ENCODE peak calls at places on chromosome 17, in ten cellular contexts. C, E, Z, F, G, A, L, U, Q and O are unnamed samples.

GRCh38 chr17:32323046-32323445 is 18.9 kb downstream of the C17orf75 start:
- DNase-seq in C (no peak), E (no peak), Z (no peak), F (no peak), G (no peak), A (no peak), L (no peak), U (no peak), Q (no peak), O (no peak)

GRCh38 chr17:78883533-78884131 is 19.4 kb downstream of the CEP295NL start:
- DNase-seq in C (peak; percentile 94), E (peak; percentile 88), Z (no peak), F (peak; percentile 90), G (peak; percentile 78), A (peak; percentile 77), L (peak; percentile 63), U (peak; percentile 94), Q (peak; percentile 86), O (peak; percentile 80)

GRCh38 chr17:17128476-17129075 is 77.6 kb downstream of the PLD6 start:
- DNase-seq in C (no peak), E (peak; percentile 7), Z (no peak), F (peak; percentile 21), G (no peak), A (no peak), L (no peak), U (no peak), Q (no peak), O (no peak)

GRCh38 chr17:64129765-64130558 is at the start of gene ERN1:
- DNase-seq in C (peak; percentile 96), E (peak; percentile 97), Z (peak; percentile 90), F (peak; percentile 98), G (peak; percentile 95), A (peak; percentile 95), L (peak; percentile 93), U (peak; percentile 97), Q (peak; percentile 94), O (peak; percentile 93)

GRCh38 chr17:35189291-35189690 is 4.9 kb downstream of the SLC35G3 start:
- DNase-seq in C (no peak), E (no peak), Z (no peak), F (no peak), G (no peak), A (no peak), L (no peak), U (no peak), Q (no peak), O (no peak)

GRCh38 chr17:21003007-21003621 is 39.7 kb downstream of the USP22 start:
- DNase-seq in C (no peak), E (no peak), Z (no peak), F (no peak), G (no peak), A (no peak), L (no peak), U (no peak), Q (no peak), O (no peak)

GRCh38 chr17:21524211-21524591 is 148.0 kb downstream of the KCNJ12 start:
- DNase-seq in C (peak; percentile 24), E (no peak), Z (no peak), F (no peak), G (no peak), A (no peak), L (no peak), U (no peak), Q (no peak), O (no peak)

GRCh38 chr17:8473451-8474192 is 37.9 kb downstream of the NDEL1 start:
- DNase-seq in C (no peak), E (no peak), Z (no peak), F (no peak), G (no peak), A (no peak), L (no peak), U (no peak), Q (no peak), O (no peak)

GRCh38 chr17:27552467-27552779 is 78.6 kb upstream of the LGALS9 start:
- DNase-seq in C (no peak), E (no peak), Z (no peak), F (peak; percentile 5), G (no peak), A (no peak), L (no peak), U (no peak), Q (peak; percentile 91), O (no peak)

GRCh38 chr17:72393553-72393952 is 272.7 kb downstream of the SOX9 start:
- DNase-seq in C (no peak), E (no peak), Z (no peak), F (no peak), G (no peak), A (no peak), L (no peak), U (no peak), Q (peak; percentile 72), O (no peak)

GRCh38 chr17:72097144-72097543 is 23.7 kb upstream of the SOX9 start:
- DNase-seq in C (peak; percentile 29), E (no peak), Z (no peak), F (no peak), G (no peak), A (no peak), L (no peak), U (no peak), Q (no peak), O (no peak)

GRCh38 chr17:69502488-69502887 is 88.0 kb downstream of the MAP2K6 start:
- DNase-seq in C (no peak), E (no peak), Z (no peak), F (no peak), G (no peak), A (no peak), L (no peak), U (no peak), Q (no peak), O (no peak)

GRCh38 chr17:69503711-69504110 is 89.2 kb downstream of the MAP2K6 start:
- DNase-seq in C (no peak), E (no peak), Z (no peak), F (no peak), G (no peak), A (no peak), L (no peak), U (no peak), Q (no peak), O (no peak)

GRCh38 chr17:69506489-69506888 is 92.0 kb downstream of the MAP2K6 start:
- DNase-seq in C (no peak), E (no peak), Z (no peak), F (no peak), G (no peak), A (peak; percentile 64), L (no peak), U (no peak), Q (peak; percentile 56), O (no peak)

GRCh38 chr17:69508814-69509213 is 94.3 kb downstream of the MAP2K6 start:
- DNase-seq in C (no peak), E (no peak), Z (no peak), F (no peak), G (no peak), A (no peak), L (no peak), U (no peak), Q (no peak), O (no peak)

DNA sequence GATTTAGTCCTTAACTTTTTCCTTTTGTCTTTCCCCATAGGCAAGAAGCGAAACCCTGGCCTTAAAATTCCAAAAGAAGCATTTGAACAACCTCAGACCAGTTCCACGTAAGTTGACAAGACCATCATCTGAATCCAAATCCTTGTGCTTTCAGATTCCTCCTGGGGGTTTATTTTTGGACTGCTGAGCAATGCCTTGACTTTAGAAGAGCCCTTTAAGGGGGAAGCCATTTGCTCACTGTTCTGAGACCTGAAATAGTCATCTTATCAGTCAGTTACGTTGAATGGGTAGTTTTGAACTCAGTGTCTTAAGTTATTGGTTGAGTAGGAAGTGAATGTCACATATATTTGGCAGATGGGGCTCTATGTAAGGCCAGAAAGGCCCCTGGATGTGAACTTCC is 91.2 kb downstream of the MAP2K6 start:
- DNase-seq in C (no peak), E (no peak), Z (no peak), F (no peak), G (no peak), A (no peak), L (no peak), U (no peak), Q (no peak), O (no peak)
- H3K27ac ChIP-seq in C (no peak overlapping the region), E (no peak overlapping the region), Z (no peak overlapping the region), F (no peak overlapping the region), G (peak overlapping the region; percentile 68), A (peak overlapping the region; percentile 60), L (no peak overlapping the region), U (no peak overlapping the region), Q (no peak overlapping the region), O (no peak overlapping the region)

GRCh38 chr17:1980665-1981250 is 44.4 kb downstream of the RTN4RL1 start:
- DNase-seq in C (no peak), E (no peak), Z (no peak), F (no peak), G (no peak), A (no peak), L (no peak), U (no peak), Q (no peak), O (no peak)
- H3K27ac ChIP-seq in C (no peak overlapping the region), E (no peak overlapping the region), Z (no peak overlapping the region), F (no peak overlapping the region), G (no peak overlapping the region), A (no peak overlapping the region), L (no peak overlapping the region), U (no peak overlapping the region), Q (peak overlapping the region; percentile 63), O (no peak overlapping the region)

DNA sequence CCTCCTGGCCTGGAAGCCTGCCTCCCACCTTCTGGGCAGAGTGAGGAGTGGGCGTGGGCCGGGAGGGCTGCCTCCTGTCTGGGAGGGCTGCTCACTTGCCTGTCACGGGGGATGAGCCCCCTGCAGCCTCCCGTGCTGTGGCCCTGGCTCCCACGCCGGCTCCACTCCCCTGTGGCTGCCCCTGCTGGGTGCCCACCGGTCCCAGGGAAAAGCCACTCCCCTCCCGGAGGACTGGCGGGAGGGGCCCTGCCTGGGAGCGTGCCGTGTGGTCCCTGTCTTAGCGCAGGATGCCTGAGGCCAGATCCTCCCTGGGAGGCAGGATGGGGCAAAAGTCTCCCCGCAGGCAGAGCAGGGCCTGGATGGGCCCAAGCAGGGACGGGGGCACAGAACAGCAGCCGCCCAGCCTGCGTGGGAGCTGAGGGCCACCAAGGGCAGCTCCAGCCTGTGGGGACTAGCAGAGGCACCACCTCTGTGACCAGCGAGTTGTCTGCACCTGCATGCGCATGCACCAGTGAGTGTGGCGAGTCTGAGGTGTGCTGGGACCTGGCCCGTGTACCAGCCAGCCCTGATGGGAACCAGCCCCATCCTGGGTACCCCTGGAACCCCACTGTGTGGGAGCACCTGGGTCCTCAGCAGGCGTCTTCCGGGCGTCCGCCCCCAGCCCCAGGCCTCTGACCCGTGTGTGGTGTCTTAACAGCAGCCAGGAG is 339.9 kb downstream of the SEC14L1 start:
- DNase-seq in C (no peak), E (peak; percentile 53), Z (no peak), F (peak; percentile 37), G (no peak), A (no peak), L (no peak), U (no peak), Q (no peak), O (no peak)
- H3K27ac ChIP-seq in C (no peak overlapping the region), E (peak overlapping the region; percentile 88), Z (no peak overlapping the region), F (no peak overlapping the region), G (no peak overlapping the region), A (no peak overlapping the region), L (no peak overlapping the region), U (no peak overlapping the region), Q (peak overlapping the region; percentile 12), O (no peak overlapping the region)

DNA sequence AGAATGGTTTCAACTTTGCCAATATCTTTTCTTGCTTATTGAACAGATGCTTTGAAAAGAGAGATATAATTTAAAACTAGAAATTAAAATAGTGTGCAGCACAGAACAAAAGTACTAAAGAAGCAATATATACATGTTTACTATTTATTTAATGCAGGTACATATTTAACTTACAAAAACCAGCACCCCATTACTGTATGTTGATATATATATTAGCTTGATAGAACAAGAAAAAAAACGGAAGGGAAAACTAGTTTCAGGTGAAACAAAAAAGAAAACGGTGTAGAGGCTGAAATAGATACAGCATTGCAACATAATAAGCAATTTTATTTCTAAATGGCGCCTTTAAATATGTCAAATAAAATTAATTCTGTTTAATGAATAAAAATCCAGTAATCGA is 4.0 kb downstream of the HNF1B start:
- DNase-seq in C (no peak), E (no peak), Z (no peak), F (no peak), G (no peak), A (no peak), L (no peak), U (no peak), Q (no peak), O (no peak)
- H3K27ac ChIP-seq in C (no peak overlapping the region), E (no peak overlapping the region), Z (no peak overlapping the region), F (no peak overlapping the region), G (no peak overlapping the region), A (no peak overlapping the region), L (no peak overlapping the region), U (no peak overlapping the region), Q (no peak overlapping the region), O (no peak overlapping the region)